ENCODE peak calls at places on chromosome 3, in nine cellular contexts. E, K, B, Z, F, L, S, T and Y are unnamed samples.

GRCh38 chr3:101535221-101535620 is 22.2 kb upstream of the SENP7 start:
- DNase-seq in E (no peak), K (no peak), B (no peak), Z (no peak), F (no peak), L (no peak), S (no peak), T (no peak), Y (no peak)

GRCh38 chr3:124512881-124513609 is 217.2 kb upstream of the UMPS start:
- DNase-seq in E (no peak), K (no peak), B (no peak), Z (no peak), F (no peak), L (no peak), S (no peak), T (no peak), Y (no peak)

GRCh38 chr3:116473602-116474001 is 28.3 kb upstream of the LSAMP start:
- DNase-seq in E (no peak), K (no peak), B (no peak), Z (no peak), F (no peak), L (no peak), S (no peak), T (peak; percentile 7), Y (no peak)

GRCh38 chr3:12142476-12142875 is 16.2 kb downstream of the TIMP4 start:
- DNase-seq in E (no peak), K (no peak), B (no peak), Z (no peak), F (peak; percentile 89), L (no peak), S (no peak), T (no peak), Y (no peak)

GRCh38 chr3:136070953-136071949 is 105.7 kb downstream of the PPP2R3A start:
- DNase-seq in E (no peak), K (no peak), B (no peak), Z (no peak), F (no peak), L (no peak), S (peak; percentile 47), T (peak; percentile 25), Y (no peak)

GRCh38 chr3:95758707-95759106 is 1055.7 kb upstream of the EPHA6 start:
- DNase-seq in E (no peak), K (no peak), B (no peak), Z (no peak), F (no peak), L (no peak), S (no peak), T (no peak), Y (no peak)

GRCh38 chr3:45118615-45119062 is 27.5 kb downstream of the CDCP1 start:
- DNase-seq in E (no peak), K (no peak), B (no peak), Z (no peak), F (no peak), L (no peak), S (no peak), T (no peak), Y (no peak)

GRCh38 chr3:15779111-15779510 is 18.7 kb downstream of the ANKRD28 start:
- DNase-seq in E (no peak), K (no peak), B (no peak), Z (no peak), F (no peak), L (no peak), S (no peak), T (no peak), Y (no peak)

GRCh38 chr3:192130534-192131132 is 596.7 kb downstream of the FGF12 start:
- DNase-seq in E (peak; percentile 58), K (no peak), B (peak; percentile 69), Z (peak; percentile 1), F (no peak), L (no peak), S (no peak), T (peak; percentile 19), Y (no peak)

GRCh38 chr3:18812316-18812715 is 336.0 kb upstream of the KCNH8 start:
- DNase-seq in E (no peak), K (no peak), B (no peak), Z (peak; percentile 55), F (no peak), L (no peak), S (no peak), T (no peak), Y (no peak)

GRCh38 chr3:535566-536416 is 339.2 kb downstream of the CHL1 start:
- DNase-seq in E (no peak), K (no peak), B (peak; percentile 63), Z (peak; percentile 27), F (no peak), L (no peak), S (peak; percentile 53), T (no peak), Y (no peak)

GRCh38 chr3:109155828-109156227 is 19.3 kb downstream of the C3orf85 start:
- DNase-seq in E (no peak), K (no peak), B (no peak), Z (no peak), F (no peak), L (no peak), S (no peak), T (no peak), Y (no peak)

GRCh38 chr3:43259626-43260025 is 26.7 kb upstream of the SNRK start:
- DNase-seq in E (no peak), K (no peak), B (no peak), Z (no peak), F (peak; percentile 85), L (no peak), S (no peak), T (no peak), Y (no peak)

GRCh38 chr3:140432176-140432753 is 245.6 kb upstream of the TRIM42 start:
- DNase-seq in E (no peak), K (no peak), B (no peak), Z (no peak), F (no peak), L (no peak), S (no peak), T (no peak), Y (no peak)

GRCh38 chr3:16516695-16517481 is 3.4 kb upstream of the RFTN1 start:
- DNase-seq in E (no peak), K (no peak), B (no peak), Z (peak; percentile 30), F (no peak), L (no peak), S (peak; percentile 47), T (peak; percentile 73), Y (peak; percentile 71)

GRCh38 chr3:179853176-179853575 is 183.6 kb downstream of the PEX5L start:
- DNase-seq in E (no peak), K (no peak), B (no peak), Z (no peak), F (no peak), L (no peak), S (no peak), T (peak; percentile 35), Y (no peak)

GRCh38 chr3:30835667-30836066 is 58.8 kb downstream of the GADL1 start:
- DNase-seq in E (no peak), K (no peak), B (no peak), Z (no peak), F (no peak), L (no peak), S (no peak), T (no peak), Y (no peak)

GRCh38 chr3:65785065-65785645 is 253.6 kb downstream of the MAGI1 start:
- DNase-seq in E (no peak), K (no peak), B (no peak), Z (peak; percentile 63), F (no peak), L (no peak), S (no peak), T (peak; percentile 58), Y (no peak)

GRCh38 chr3:112101946-112102345 is 15.8 kb downstream of the C3orf52 start:
- DNase-seq in E (no peak), K (no peak), B (no peak), Z (no peak), F (no peak), L (no peak), S (no peak), T (peak; percentile 50), Y (no peak)

GRCh38 chr3:171951597-171951996 is 87.8 kb upstream of the FNDC3B start:
- DNase-seq in E (no peak), K (no peak), B (no peak), Z (no peak), F (no peak), L (no peak), S (no peak), T (no peak), Y (no peak)

GRCh38 chr3:46349484-46350261 is 4.2 kb upstream of the CCR2 start:
- DNase-seq in E (no peak), K (no peak), B (no peak), Z (no peak), F (no peak), L (no peak), S (no peak), T (no peak), Y (no peak)

GRCh38 chr3:40615110-40615915 is 90.6 kb downstream of the ZNF621 start:
- DNase-seq in E (no peak), K (no peak), B (no peak), Z (no peak), F (peak; percentile 86), L (no peak), S (no peak), T (no peak), Y (no peak)

GRCh38 chr3:174158674-174159073 is 700.5 kb upstream of the NAALADL2 start:
- DNase-seq in E (no peak), K (no peak), B (no peak), Z (no peak), F (no peak), L (no peak), S (no peak), T (no peak), Y (no peak)

GRCh38 chr3:11910971-11911531 is 64.4 kb upstream of the TAMM41 start:
- DNase-seq in E (no peak), K (no peak), B (no peak), Z (no peak), F (no peak), L (no peak), S (no peak), T (no peak), Y (no peak)

GRCh38 chr3:51955893-51956770 is 951 bp downstream of the GPR62 start:
- DNase-seq in E (no peak), K (no peak), B (peak; percentile 73), Z (peak; percentile 16), F (no peak), L (no peak), S (peak; percentile 74), T (peak; percentile 68), Y (peak; percentile 78)

GRCh38 chr3:22360977-22361376 is 610.0 kb upstream of the ZNF385D start:
- DNase-seq in E (no peak), K (no peak), B (no peak), Z (peak; percentile 56), F (no peak), L (no peak), S (no peak), T (peak; percentile 12), Y (no peak)

GRCh38 chr3:110932515-110933095 is 139.0 kb upstream of the NECTIN3 start:
- DNase-seq in E (no peak), K (no peak), B (no peak), Z (peak; percentile 26), F (no peak), L (no peak), S (no peak), T (peak; percentile 24), Y (no peak)